ENCODE peak calls at places on chromosomes 11 and 22, in four cellular contexts. N, F, V and Q are unnamed samples.
A peak's percentile ranks its signal among the peaks of the same experiment; 100 is the strongest.

GRCh38 chr11:2474059-2474901 is 29.5 kb downstream of the KCNQ1 start:
- DNase-seq in N (no peak), F (no peak), V (peak; percentile 70), Q (no peak)

GRCh38 chr22:37581534-37581933 is 1.6 kb upstream of the LGALS2 start:
- DNase-seq in N (no peak), F (no peak), V (peak; percentile 71), Q (no peak)

GRCh38 chr22:22753526-22754267 is 109.3 kb downstream of the GGTLC2 start:
- DNase-seq in N (peak; percentile 87), F (peak; percentile 59), V (no peak), Q (peak; percentile 77)

GRCh38 chr11:14075118-14075601 is 112.6 kb downstream of the SPON1 start:
- DNase-seq in N (no peak), F (no peak), V (no peak), Q (no peak)

GRCh38 chr11:13073119-13073981 is 64.2 kb downstream of the RASSF10 start:
- DNase-seq in N (no peak), F (peak; percentile 10), V (no peak), Q (no peak)

GRCh38 chr11:36469881-36470802 is 39.9 kb downstream of the TRAF6 start:
- DNase-seq in N (no peak), F (peak; percentile 59), V (no peak), Q (no peak)

GRCh38 chr11:108551653-108552462 is 41.7 kb downstream of the EXPH5 start:
- DNase-seq in N (no peak), F (peak; percentile 47), V (no peak), Q (no peak)

GRCh38 chr22:20392983-20393704 is 807 bp upstream of the ZNF74 start:
- DNase-seq in N (no peak), F (no peak), V (no peak), Q (no peak)

GRCh38 chr11:3234846-3235245 is 2.6 kb upstream of the MRGPRE start:
- DNase-seq in N (no peak), F (no peak), V (no peak), Q (no peak)

GRCh38 chr11:117826360-117826635 is 1.8 kb upstream of the FXYD2 start:
- DNase-seq in N (no peak), F (no peak), V (no peak), Q (no peak)

GRCh38 chr11:120363436-120363835 is 27.2 kb downstream of the ARHGEF12 start:
- DNase-seq in N (no peak), F (no peak), V (no peak), Q (no peak)

GRCh38 chr11:66870616-66871520 is 14.0 kb downstream of the LRFN4 start:
- DNase-seq in N (no peak), F (no peak), V (no peak), Q (no peak)

GRCh38 chr11:57349491-57350274 is 11.5 kb downstream of the P2RX3 start:
- DNase-seq in N (peak; percentile 81), F (peak; percentile 59), V (peak; percentile 79), Q (peak; percentile 85)

GRCh38 chr11:2759228-2760195 is 59.7 kb upstream of the KCNQ1OT1 start:
- DNase-seq in N (no peak), F (no peak), V (peak; percentile 32), Q (no peak)

GRCh38 chr11:125476721-125477120 is 19.3 kb downstream of the FEZ1 start:
- DNase-seq in N (no peak), F (no peak), V (no peak), Q (no peak)

GRCh38 chr22:20565079-20565734 is 57.8 kb downstream of the MED15 start:
- DNase-seq in N (no peak), F (no peak), V (no peak), Q (no peak)

GRCh38 chr11:58813693-58814092 is 30.8 kb downstream of the GLYATL2 start:
- DNase-seq in N (no peak), F (no peak), V (no peak), Q (no peak)

GRCh38 chr11:13249992-13250391 is 27.6 kb upstream of the BMAL1 start:
- DNase-seq in N (no peak), F (peak; percentile 14), V (no peak), Q (no peak)

GRCh38 chr11:86938900-86939880 is 16.0 kb downstream of the FZD4 start:
- DNase-seq in N (peak; percentile 38), F (peak; percentile 75), V (no peak), Q (peak; percentile 37)

GRCh38 chr11:76135491-76135890 is 70.8 kb downstream of the WNT11 start:
- DNase-seq in N (no peak), F (peak; percentile 49), V (no peak), Q (no peak)

GRCh38 chr11:27545946-27546345 is 39.4 kb upstream of the LIN7C start:
- DNase-seq in N (no peak), F (no peak), V (no peak), Q (no peak)

GRCh38 chr11:1480555-1481482 is 5.8 kb downstream of the MOB2 start:
- DNase-seq in N (no peak), F (no peak), V (peak; percentile 43), Q (no peak)

GRCh38 chr11:11961399-11962028 is 46.9 kb downstream of the DKK3 start:
- DNase-seq in N (no peak), F (no peak), V (no peak), Q (no peak)

GRCh38 chr22:49972163-49973017 is 11.8 kb downstream of the PIM3 start:
- DNase-seq in N (no peak), F (no peak), V (peak; percentile 63), Q (peak; percentile 11)

GRCh38 chr22:48981671-48982070 is 846.0 kb downstream of the BRD1 start:
- DNase-seq in N (no peak), F (no peak), V (no peak), Q (no peak)

GRCh38 chr11:73194593-73194992 is 23.5 kb upstream of the P2RY2 start:
- DNase-seq in N (no peak), F (no peak), V (no peak), Q (no peak)

GRCh38 chr11:2524446-2525165 is 79.8 kb downstream of the KCNQ1 start:
- DNase-seq in N (no peak), F (no peak), V (peak; percentile 31), Q (peak; percentile 2)

GRCh38 chr11:133078591-133079179 is 453.6 kb downstream of the OPCML start:
- DNase-seq in N (peak; percentile 61), F (peak; percentile 58), V (no peak), Q (peak; percentile 70)

GRCh38 chr22:48744967-48745841 is 1082.5 kb downstream of the BRD1 start:
- DNase-seq in N (no peak), F (no peak), V (no peak), Q (peak; percentile 1)

GRCh38 chr22:50048066-50048765 is 9.9 kb downstream of the TTLL8 start:
- DNase-seq in N (no peak), F (no peak), V (no peak), Q (no peak)

DNA sequence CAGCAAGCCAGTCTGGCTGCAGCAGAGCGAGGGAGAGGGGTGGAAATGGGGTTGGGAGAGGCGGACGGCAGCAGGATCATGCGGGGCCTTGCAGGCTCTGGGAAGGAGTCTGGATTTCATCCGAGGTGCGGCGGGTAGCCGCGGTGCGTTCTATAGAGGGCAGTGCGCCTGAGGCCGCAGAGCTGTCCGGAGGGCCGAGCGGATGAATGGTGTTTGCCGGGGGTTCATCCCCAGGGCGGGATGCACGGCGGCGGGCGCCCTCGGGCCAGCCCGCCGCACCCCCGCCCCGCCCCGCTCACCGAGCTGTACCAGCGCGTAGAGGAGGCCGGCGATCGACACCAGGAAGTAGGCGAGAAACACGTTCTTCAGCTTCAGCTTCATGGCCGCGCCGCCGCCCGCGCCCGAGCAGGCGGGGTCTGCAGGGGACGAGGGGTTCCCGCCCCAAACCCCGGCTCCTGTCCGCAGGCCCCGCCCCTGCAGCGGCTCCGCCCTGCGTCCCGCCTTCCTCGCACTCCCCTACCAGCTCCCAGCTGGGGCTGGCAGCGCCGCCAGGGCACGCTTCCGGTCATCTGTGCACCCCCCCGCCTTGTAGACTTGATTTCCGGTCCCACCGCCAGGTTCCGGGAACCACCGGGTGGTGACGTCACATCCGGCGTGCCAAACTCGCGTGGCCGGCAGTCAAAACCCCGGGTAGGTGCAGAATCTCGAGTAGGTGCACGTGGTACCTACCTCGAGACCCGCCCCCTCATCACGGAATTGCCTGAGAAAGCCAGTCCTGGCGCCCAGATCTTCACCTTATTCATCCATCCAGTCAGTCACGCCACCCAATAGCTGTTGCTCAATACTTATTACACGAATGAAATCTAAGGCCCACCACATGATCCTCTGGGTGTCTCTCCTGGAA is at the start of gene B3GAT3:
- DNase-seq in N (peak; percentile 98), F (peak; percentile 99), V (peak; percentile 99), Q (peak; percentile 93)
- TF ChIP-seq CTCF in N (no peak), F (no peak), V (no peak), Q (no peak)

DNA sequence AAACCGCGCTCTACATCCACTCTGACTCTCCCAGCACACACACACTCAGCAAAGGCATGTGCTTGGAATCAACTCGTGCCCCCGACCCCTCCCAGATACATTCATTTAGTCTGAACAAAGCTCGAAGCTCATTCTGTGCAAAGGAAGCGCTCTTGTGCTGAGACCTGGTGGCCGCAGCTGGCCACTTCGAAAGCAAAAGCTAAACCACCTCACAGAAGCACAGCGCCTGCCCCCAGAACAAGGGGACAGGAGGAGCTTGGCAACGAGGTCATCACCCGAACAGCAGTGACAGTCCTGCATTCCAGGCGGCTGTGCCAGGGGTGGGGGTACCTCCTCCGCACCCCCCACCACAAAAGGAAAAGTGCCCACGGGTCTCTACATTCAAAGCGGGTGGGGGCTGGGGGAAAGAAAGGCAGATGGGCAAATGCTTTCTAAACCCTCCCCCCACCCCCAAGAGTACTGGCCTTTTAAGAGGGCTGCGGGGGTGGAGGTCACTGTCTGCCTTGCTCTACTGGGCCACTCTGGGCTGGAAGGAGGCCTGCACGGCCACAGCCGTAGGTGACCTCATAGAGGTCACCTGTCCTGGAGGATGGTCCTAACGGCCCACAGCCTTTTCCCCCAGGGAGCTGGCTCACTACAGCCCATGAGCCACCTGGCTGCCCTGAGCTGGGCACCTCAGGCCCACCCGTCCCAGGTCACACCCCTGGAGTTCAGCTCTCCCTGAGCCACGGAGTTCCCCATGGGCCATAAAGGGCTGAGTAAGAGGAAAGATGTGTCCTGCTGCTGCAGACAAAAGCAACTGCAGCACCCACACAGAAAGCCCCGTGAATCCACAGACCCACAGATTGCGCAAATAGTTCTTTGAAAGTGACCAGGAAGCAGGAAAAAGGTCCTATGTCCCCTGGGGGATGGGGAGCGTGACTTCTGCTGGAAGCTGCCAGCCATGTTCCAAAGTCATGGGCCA is 21.3 kb downstream of the CBX7 start:
- DNase-seq in N (no peak), F (no peak), V (no peak), Q (no peak)
- TF ChIP-seq CTCF in N (no peak), F (no peak), V (no peak), Q (no peak)

DNA sequence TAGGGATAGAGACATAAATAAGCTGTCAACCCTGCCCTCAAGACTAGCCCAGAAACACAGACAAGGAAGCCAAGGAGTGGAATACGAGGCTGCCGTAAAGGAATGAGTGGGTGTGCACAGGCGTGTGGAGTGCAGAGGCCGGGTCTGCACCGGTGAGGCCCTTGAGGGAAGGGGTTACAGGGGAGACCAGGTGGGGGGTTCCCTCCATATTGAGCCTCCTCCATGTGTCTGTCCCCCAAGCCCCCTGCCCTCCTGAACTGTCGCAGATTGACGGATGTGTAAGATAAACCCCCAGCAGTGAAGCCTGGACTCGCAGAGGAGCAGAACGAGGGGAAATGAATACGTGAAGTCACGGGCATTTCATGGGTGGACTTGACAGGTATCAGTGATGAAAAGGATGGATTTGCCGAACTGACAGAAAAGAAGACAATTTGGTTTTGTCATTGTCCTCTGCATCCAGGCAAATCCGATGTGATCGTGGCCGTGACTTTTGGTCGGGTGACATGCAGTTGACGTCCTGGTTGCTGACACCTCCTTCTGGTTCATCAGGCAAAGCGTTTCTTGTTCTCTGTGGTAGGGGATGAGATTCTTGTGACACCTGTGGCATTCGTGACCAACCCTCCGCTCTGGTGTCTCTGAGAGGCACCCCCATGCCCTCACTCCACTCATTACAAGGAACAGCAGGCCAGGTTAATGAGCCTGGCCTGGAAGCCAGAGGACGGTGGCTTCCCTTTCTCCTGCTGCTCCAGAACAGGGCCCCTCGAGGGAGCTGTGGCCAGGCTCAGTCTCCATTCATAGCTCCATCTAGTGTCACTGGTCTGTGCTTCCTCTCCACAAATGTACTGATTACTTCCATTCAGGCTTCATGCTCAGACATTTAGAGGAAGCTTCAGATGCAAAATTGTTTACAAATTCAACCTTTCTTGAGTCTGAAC is 223.1 kb upstream of the B3GAT1 start:
- DNase-seq in N (no peak), F (no peak), V (no peak), Q (no peak)
- TF ChIP-seq CTCF in N (no peak), F (no peak), V (no peak), Q (no peak)

GRCh38 chr11:123304828-123305530 is 109.9 kb upstream of the CLMP start:
- DNase-seq in N (no peak), F (no peak), V (no peak), Q (no peak)
- TF ChIP-seq CTCF in N (no peak), F (no peak), V (no peak), Q (no peak)